ENCODE peak calls at places on chromosomes 7 and 10, in four cellular contexts. One of them, this sample, is unnamed.

GRCh38 chr10:117074621-117075020 is 63.4 kb downstream of the VAX1 start:
- DNase-seq in NCI-H1105: no peak
- DNase-seq in HFFc6: no peak
- DNase-seq in ACHN: no peak
- DNase-seq in this sample: no peak

GRCh38 chr7:87600130-87601124 is at the start of gene ABCB1:
- DNase-seq in HFFc6: no peak
- DNase-seq in ACHN: peak
- DNase-seq in NCI-H1105: no peak
- DNase-seq in this sample: peak

GRCh38 chr7:117269895-117270294 is 53.0 kb downstream of the WNT2 start:
- DNase-seq in ACHN: no peak
- DNase-seq in HFFc6: peak
- DNase-seq in NCI-H1105: no peak
- DNase-seq in this sample: no peak

GRCh38 chr7:112059675-112060074 is 146.5 kb downstream of the DOCK4 start:
- DNase-seq in HFFc6: no peak
- DNase-seq in ACHN: no peak
- DNase-seq in NCI-H1105: no peak
- DNase-seq in this sample: no peak

GRCh38 chr10:102615361-102615760 is 28.9 kb upstream of the TRIM8 start:
- DNase-seq in NCI-H1105: no peak
- DNase-seq in HFFc6: no peak
- DNase-seq in ACHN: peak
- DNase-seq in this sample: no peak

GRCh38 chr10:78578929-78579328 is 489.8 kb upstream of the ZMIZ1 start:
- DNase-seq in HFFc6: no peak
- DNase-seq in NCI-H1105: no peak
- DNase-seq in ACHN: no peak
- DNase-seq in this sample: no peak

GRCh38 chr10:10796774-10797415 is 220.8 kb upstream of the CELF2 start:
- DNase-seq in HFFc6: no peak
- DNase-seq in NCI-H1105: no peak
- DNase-seq in ACHN: no peak
- DNase-seq in this sample: no peak

GRCh38 chr10:543862-544822 is 145.3 kb downstream of the DIP2C start:
- DNase-seq in ACHN: no peak
- DNase-seq in HFFc6: no peak
- DNase-seq in NCI-H1105: no peak
- DNase-seq in this sample: no peak

GRCh38 chr10:63376560-63377304 is 89.0 kb downstream of the JMJD1C start:
- DNase-seq in HFFc6: peak
- DNase-seq in ACHN: no peak
- DNase-seq in NCI-H1105: no peak
- DNase-seq in this sample: no peak

GRCh38 chr10:71582019-71582418 is 137.6 kb downstream of the C10orf105 start:
- DNase-seq in NCI-H1105: no peak
- DNase-seq in ACHN: peak
- DNase-seq in HFFc6: no peak
- DNase-seq in this sample: no peak

GRCh38 chr10:44952779-44953231 is 6.8 kb upstream of the RASSF4 start:
- DNase-seq in ACHN: no peak
- DNase-seq in HFFc6: no peak
- DNase-seq in NCI-H1105: no peak
- DNase-seq in this sample: no peak

GRCh38 chr7:17598846-17599245 is 300.4 kb downstream of the AHR start:
- DNase-seq in ACHN: no peak
- DNase-seq in NCI-H1105: peak
- DNase-seq in HFFc6: peak
- DNase-seq in this sample: peak

GRCh38 chr10:110321869-110322620 is 17.3 kb upstream of the SMNDC1 start:
- DNase-seq in HFFc6: no peak
- DNase-seq in NCI-H1105: no peak
- DNase-seq in ACHN: no peak
- DNase-seq in this sample: no peak

GRCh38 chr10:14040787-14041631 is 289.7 kb downstream of the FRMD4A start:
- DNase-seq in HFFc6: no peak
- DNase-seq in ACHN: no peak
- DNase-seq in NCI-H1105: no peak
- DNase-seq in this sample: no peak

GRCh38 chr10:120719333-120719732 is 131.8 kb upstream of the WDR11 start:
- DNase-seq in HFFc6: no peak
- DNase-seq in NCI-H1105: no peak
- DNase-seq in ACHN: no peak
- DNase-seq in this sample: no peak

GRCh38 chr10:81108516-81109199 is 571.0 kb downstream of the SH2D4B start:
- DNase-seq in ACHN: no peak
- DNase-seq in NCI-H1105: no peak
- DNase-seq in HFFc6: no peak
- DNase-seq in this sample: no peak

GRCh38 chr7:41579961-41580935 is 122.6 kb downstream of the INHBA start:
- DNase-seq in ACHN: peak
- DNase-seq in HFFc6: peak
- DNase-seq in NCI-H1105: no peak
- DNase-seq in this sample: no peak

GRCh38 chr10:75400769-75401568 is 595 bp downstream of the ZNF503 start:
- DNase-seq in NCI-H1105: no peak
- DNase-seq in ACHN: peak
- DNase-seq in HFFc6: peak
- DNase-seq in this sample: peak

GRCh38 chr10:108034808-108035207 is 870.3 kb upstream of the SORCS1 start:
- DNase-seq in NCI-H1105: no peak
- DNase-seq in ACHN: no peak
- DNase-seq in HFFc6: no peak
- DNase-seq in this sample: no peak

GRCh38 chr10:71735709-71736569 is 16.4 kb upstream of the C10orf105 start:
- DNase-seq in ACHN: no peak
- DNase-seq in NCI-H1105: no peak
- DNase-seq in HFFc6: no peak
- DNase-seq in this sample: no peak

GRCh38 chr10:24418532-24418931 is 209.6 kb downstream of the KIAA1217 start:
- DNase-seq in ACHN: peak
- DNase-seq in NCI-H1105: no peak
- DNase-seq in HFFc6: no peak
- DNase-seq in this sample: no peak

GRCh38 chr7:102425639-102426267 is 7.6 kb upstream of the ORAI2 start:
- DNase-seq in ACHN: no peak
- DNase-seq in HFFc6: no peak
- DNase-seq in NCI-H1105: no peak
- DNase-seq in this sample: no peak

GRCh38 chr10:102120142-102120986 is at the start of gene LDB1:
- DNase-seq in NCI-H1105: no peak
- DNase-seq in HFFc6: peak
- DNase-seq in ACHN: peak
- DNase-seq in this sample: no peak

GRCh38 chr7:26284995-26285632 is 6.5 kb upstream of the SNX10 start:
- DNase-seq in HFFc6: no peak
- DNase-seq in ACHN: no peak
- DNase-seq in NCI-H1105: no peak
- DNase-seq in this sample: no peak

GRCh38 chr10:100741386-100742066 is 3.9 kb upstream of the PAX2 start:
- DNase-seq in HFFc6: no peak
- DNase-seq in ACHN: no peak
- DNase-seq in NCI-H1105: no peak
- DNase-seq in this sample: no peak

GRCh38 chr10:97050959-97051496 is 134.7 kb downstream of the SLIT1 start:
- DNase-seq in NCI-H1105: no peak
- DNase-seq in HFFc6: no peak
- DNase-seq in ACHN: no peak
- DNase-seq in this sample: no peak

GRCh38 chr10:43209064-43209455 is 57.8 kb downstream of the RASGEF1A start:
- DNase-seq in HFFc6: no peak
- DNase-seq in NCI-H1105: no peak
- DNase-seq in ACHN: no peak
- DNase-seq in this sample: no peak

GRCh38 chr7:75957021-75957736 is 37.2 kb downstream of the TMEM120A start:
- DNase-seq in NCI-H1105: no peak
- DNase-seq in ACHN: no peak
- DNase-seq in HFFc6: no peak
- DNase-seq in this sample: no peak

GRCh38 chr10:5396545-5396944 is 8.1 kb downstream of the TUBAL3 start:
- DNase-seq in ACHN: no peak
- DNase-seq in NCI-H1105: no peak
- DNase-seq in HFFc6: no peak
- DNase-seq in this sample: peak

GRCh38 chr7:20217193-20217948 is at the start of gene MACC1:
- DNase-seq in HFFc6: no peak
- DNase-seq in NCI-H1105: no peak
- DNase-seq in ACHN: peak
- DNase-seq in this sample: no peak

GRCh38 chr10:34186013-34186412 is 629.1 kb downstream of the PARD3 start:
- DNase-seq in HFFc6: no peak
- DNase-seq in ACHN: no peak
- DNase-seq in NCI-H1105: no peak
- DNase-seq in this sample: no peak

GRCh38 chr7:128794020-128794419 is 2.3 kb downstream of the CCDC136 start:
- DNase-seq in NCI-H1105: no peak
- DNase-seq in ACHN: peak
- DNase-seq in HFFc6: no peak
- DNase-seq in this sample: no peak

GRCh38 chr7:68868975-68869374 is 729.3 kb upstream of the AUTS2 start:
- DNase-seq in ACHN: no peak
- DNase-seq in NCI-H1105: no peak
- DNase-seq in HFFc6: no peak
- DNase-seq in this sample: no peak

GRCh38 chr10:2978111-2978510 is 89.2 kb upstream of the PFKP start:
- DNase-seq in ACHN: peak
- DNase-seq in HFFc6: peak
- DNase-seq in NCI-H1105: peak
- DNase-seq in this sample: no peak

GRCh38 chr7:140639366-140640053 is 1.1 kb downstream of the DENND2A start:
- DNase-seq in HFFc6: peak
- DNase-seq in ACHN: no peak
- DNase-seq in NCI-H1105: no peak
- DNase-seq in this sample: no peak

GRCh38 chr10:37314350-37314749 is 189.0 kb downstream of the ANKRD30A start:
- DNase-seq in HFFc6: no peak
- DNase-seq in ACHN: no peak
- DNase-seq in NCI-H1105: no peak
- DNase-seq in this sample: no peak

GRCh38 chr7:24778543-24779282 is 21.4 kb upstream of the GSDME start:
- DNase-seq in NCI-H1105: no peak
- DNase-seq in HFFc6: peak
- DNase-seq in ACHN: peak
- DNase-seq in this sample: no peak

GRCh38 chr10:131207584-131208532 is 103.7 kb downstream of the TCERG1L start:
- DNase-seq in ACHN: no peak
- DNase-seq in HFFc6: no peak
- DNase-seq in NCI-H1105: no peak
- DNase-seq in this sample: no peak

GRCh38 chr10:30637881-30638467 is 8.4 kb upstream of the LYZL2 start:
- DNase-seq in NCI-H1105: no peak
- DNase-seq in ACHN: peak
- DNase-seq in HFFc6: peak
- DNase-seq in this sample: no peak

This sample was measured in NCI-H2081 treated with DMSO at 0.1 percent for 48 hours.